ENCODE peak calls at places on chromosomes 7 and 10, in seven cellular contexts. E is MCF 10A; X is EL; I is activated CD8-positive, alpha-beta memory T cell treated with anti-CD3 and anti-CD28 coated beads, Interleukin-2, amount 50 U/mL, for 48 hours; N is activated T-helper 2 cell treated with anti-CD3 and anti-CD28 coated beads, Interferon-gamma antibody, Interleukin-2, Interleukin-4, amounts not matched to agents 10 μg/mL and 5 μg/mL and 100 μg/mL, durations not matched to agents 14 hours and 24 hours and 36 hours; J is nephron progenitor cell; H is fibroblast of pulmonary artery. M is an unnamed sample.

GRCh38 chr7:129780257-129781127 is 169.0 kb downstream of the NRF1 start:
- DNase-seq in I (peak), N (peak), J (peak), H (no peak), E (peak), X (peak), M (peak)

GRCh38 chr10:101310528-101311439 is 43.2 kb upstream of the BTRC start:
- DNase-seq in I (no peak), X (peak), H (no peak), E (no peak), J (no peak), N (no peak), M (no peak)

GRCh38 chr10:78162867-78163266 is 129.2 kb downstream of the RPS24 start:
- DNase-seq in I (no peak), N (no peak), J (no peak), H (no peak), X (peak), E (no peak), M (no peak)

GRCh38 chr7:16801111-16801542 is 3.7 kb downstream of the AGR2 start:
- DNase-seq in X (peak), H (peak), I (no peak), J (no peak), N (no peak), E (peak), M (no peak)

GRCh38 chr7:151715661-151716338 is 161.1 kb downstream of the PRKAG2 start:
- DNase-seq in X (no peak), J (no peak), E (no peak), N (no peak), I (no peak), H (no peak), M (no peak)

GRCh38 chr7:100589341-100589935 is 3.3 kb downstream of the FBXO24 start:
- DNase-seq in H (no peak), X (no peak), N (no peak), E (no peak), I (no peak), J (peak), M (no peak)

GRCh38 chr10:94205370-94205930 is 157.3 kb downstream of the NOC3L start:
- DNase-seq in J (no peak), H (no peak), E (no peak), I (no peak), X (no peak), N (no peak), M (no peak)

GRCh38 chr7:65219623-65220022 is 154.0 kb upstream of the ZNF92 start:
- DNase-seq in H (no peak), E (no peak), J (no peak), X (no peak), N (no peak), I (no peak), M (no peak)

GRCh38 chr7:44325811-44326241 is 432 bp upstream of the CAMK2B start:
- DNase-seq in N (no peak), J (no peak), H (no peak), I (no peak), X (no peak), E (no peak), M (peak)

GRCh38 chr7:112866424-112866823 is 76.2 kb upstream of the TMEM168 start:
- DNase-seq in I (no peak), J (no peak), N (no peak), E (no peak), X (no peak), H (no peak), M (no peak)

GRCh38 chr7:43537765-43538403 is 45.0 kb upstream of the STK17A start:
- DNase-seq in H (peak), X (peak), J (no peak), I (no peak), N (no peak), E (no peak), M (no peak)

GRCh38 chr7:133839129-133839528 is 288.0 kb upstream of the LRGUK start:
- DNase-seq in H (no peak), I (no peak), N (no peak), E (no peak), J (no peak), X (no peak), M (no peak)

GRCh38 chr7:158377800-158378623 is 209.6 kb downstream of the PTPRN2 start:
- DNase-seq in X (no peak), H (no peak), I (no peak), E (no peak), J (no peak), N (no peak), M (peak)

GRCh38 chr10:104580321-104580720 is 60.8 kb upstream of the SORCS3 start:
- DNase-seq in J (no peak), I (no peak), H (peak), X (peak), N (no peak), E (peak), M (no peak)

GRCh38 chr7:73623798-73624668 is at the start of gene MLXIPL:
- DNase-seq in J (peak), H (peak), X (peak), I (peak), N (peak), E (peak), M (peak)

GRCh38 chr7:142866361-142867096 is 11.7 kb downstream of the EPHB6 start:
- DNase-seq in I (no peak), H (peak), X (peak), N (no peak), J (peak), E (peak), M (peak)

GRCh38 chr10:132242103-132242840 is 55.5 kb downstream of the DPYSL4 start:
- DNase-seq in X (no peak), I (no peak), E (no peak), J (no peak), N (no peak), H (no peak), M (no peak)

GRCh38 chr7:69597278-69598076 is 798 bp upstream of the AUTS2 start:
- DNase-seq in E (no peak), N (no peak), I (peak), X (no peak), J (peak), H (no peak), M (peak)

GRCh38 chr10:98511861-98512260 is 65.1 kb upstream of the HPS1 start:
- DNase-seq in I (no peak), N (no peak), X (no peak), J (no peak), H (no peak), E (no peak), M (no peak)

GRCh38 chr7:148987751-148988512 is 40.4 kb downstream of the PDIA4 start:
- DNase-seq in H (no peak), J (peak), I (no peak), E (peak), X (no peak), N (no peak), M (peak)

GRCh38 chr10:96998329-96998888 is 166.3 kb downstream of the LCOR start:
- DNase-seq in H (peak), X (peak), I (no peak), J (no peak), E (peak), N (no peak), M (no peak)

GRCh38 chr10:71502221-71502620 is 105.5 kb downstream of the CDH23 start:
- DNase-seq in X (no peak), J (no peak), N (no peak), E (no peak), I (no peak), H (no peak), M (no peak)

GRCh38 chr7:38902443-38902842 is 6.5 kb downstream of the VPS41 start:
- DNase-seq in J (no peak), I (no peak), H (no peak), X (no peak), N (no peak), E (no peak), M (no peak)

GRCh38 chr10:75651452-75651851 is 220.0 kb downstream of the LRMDA start:
- DNase-seq in N (no peak), X (no peak), J (no peak), E (peak), I (no peak), H (no peak), M (no peak)

GRCh38 chr10:22253578-22253882 is 35.7 kb upstream of the EBLN1 start:
- DNase-seq in E (no peak), J (peak), I (no peak), N (no peak), H (no peak), X (no peak), M (peak)

GRCh38 chr7:92754756-92755581 is 81.4 kb downstream of the CDK6 start:
- DNase-seq in J (peak), H (no peak), N (no peak), I (no peak), E (no peak), X (no peak), M (no peak)

GRCh38 chr10:72719941-72720592 is 28.1 kb downstream of the MCU start:
- DNase-seq in J (no peak), N (no peak), X (peak), E (peak), I (no peak), H (no peak), M (no peak)

GRCh38 chr10:100167521-100168312 is 18.1 kb downstream of the ERLIN1 start:
- DNase-seq in E (no peak), N (no peak), H (no peak), I (no peak), J (no peak), X (no peak), M (no peak)

GRCh38 chr7:151550601-151551286 is 31.0 kb upstream of the RHEB start:
- DNase-seq in H (peak), X (peak), I (no peak), J (no peak), E (peak), N (no peak), M (no peak)

GRCh38 chr10:95663496-95663895 is 7.0 kb upstream of the ALDH18A1 start:
- DNase-seq in N (no peak), I (no peak), X (no peak), E (no peak), H (no peak), J (no peak), M (no peak)

GRCh38 chr7:55180821-55181542 is 162.2 kb downstream of the EGFR start:
- DNase-seq in E (no peak), I (no peak), H (no peak), N (no peak), X (no peak), J (no peak), M (peak)

GRCh38 chr7:106613861-106614560 is 46.9 kb downstream of the CCDC71L start:
- DNase-seq in N (no peak), I (no peak), H (peak), X (peak), E (no peak), J (no peak), M (no peak)

GRCh38 chr10:62726142-62726541 is 78.4 kb upstream of the ADO start:
- DNase-seq in J (no peak), I (peak), X (no peak), E (no peak), N (no peak), H (no peak), M (no peak)

GRCh38 chr10:72097448-72098300 is 9.3 kb upstream of the SPOCK2 start:
- DNase-seq in J (no peak), E (peak), X (peak), N (no peak), H (peak), I (no peak), M (no peak)

GRCh38 chr7:117169907-117170306 is 153.0 kb downstream of the WNT2 start:
- DNase-seq in I (no peak), X (no peak), J (no peak), H (peak), N (no peak), E (peak), M (no peak)

GRCh38 chr10:74027702-74028101 is 29.8 kb downstream of the VCL start:
- DNase-seq in I (no peak), E (no peak), X (no peak), J (no peak), H (no peak), N (no peak), M (no peak)

GRCh38 chr10:100528885-100529472 is 692 bp downstream of the NDUFB8 start:
- DNase-seq in J (peak), E (no peak), H (no peak), X (no peak), N (no peak), I (no peak), M (no peak)

GRCh38 chr7:151178831-151179230 is 8.2 kb downstream of the ASB10 start:
- DNase-seq in H (no peak), N (no peak), J (no peak), X (no peak), E (no peak), I (no peak), M (no peak)